ENCODE peak calls at places on chromosomes 2 and 18, in seven cellular contexts. J is CD8-positive, alpha-beta T cell; H is left kidney; X is activated CD8-positive, alpha-beta T cell treated with anti-CD3 and anti-CD28 coated beads for 36 hours; L is H7; A is activated gamma-delta T cell treated with Interleukin-2 at 50 U/mL for 16 hours; W is bronchial epithelial cell. P is an unnamed sample.

GRCh38 chr2:59019551-59020164 is 778.5 kb upstream of the FANCL start:
- DNase-seq in L (no peak), A (no peak), H (no peak), X (no peak), W (no peak), J (no peak), P (no peak)

GRCh38 chr2:177869209-177869608 is 203.4 kb downstream of the PDE11A start:
- DNase-seq in J (no peak), X (no peak), H (no peak), L (no peak), W (no peak), A (no peak), P (no peak)

GRCh38 chr2:166112193-166112605 is 15.6 kb downstream of the SCN1A start:
- DNase-seq in X (no peak), L (no peak), H (no peak), W (peak), A (no peak), J (no peak), P (no peak)

GRCh38 chr2:29495536-29495935 is 380.3 kb downstream of the CLIP4 start:
- DNase-seq in L (no peak), A (no peak), H (no peak), J (no peak), X (no peak), W (peak), P (no peak)

GRCh38 chr2:233706720-233707119 is 6.0 kb upstream of the UGT1A5 start:
- DNase-seq in W (peak), X (no peak), H (no peak), L (no peak), J (no peak), A (no peak), P (peak)

GRCh38 chr2:65056215-65056989 is at the start of gene CEP68:
- DNase-seq in A (peak), J (peak), H (peak), X (peak), L (peak), W (peak), P (peak)

GRCh38 chr2:3503046-3503445 is 16.3 kb downstream of the ADI1 start:
- DNase-seq in W (no peak), A (no peak), H (no peak), J (no peak), X (no peak), L (no peak), P (no peak)

GRCh38 chr18:41073372-41073954 is 881.6 kb upstream of the PIK3C3 start:
- DNase-seq in J (no peak), L (no peak), W (peak), X (no peak), A (no peak), H (no peak), P (peak)

GRCh38 chr2:5689790-5690189 is 2.4 kb upstream of the SOX11 start:
- DNase-seq in A (no peak), H (no peak), J (no peak), W (no peak), X (no peak), L (no peak), P (no peak)

GRCh38 chr18:11025270-11025669 is 124.1 kb downstream of the PIEZO2 start:
- DNase-seq in A (no peak), X (no peak), H (no peak), L (no peak), W (no peak), J (no peak), P (no peak)

GRCh38 chr2:105380432-105381118 is 18.3 kb downstream of the FHL2 start:
- DNase-seq in W (no peak), X (no peak), J (no peak), L (no peak), H (no peak), A (no peak), P (no peak)

GRCh38 chr2:220044383-220044782 is 417.0 kb downstream of the SLC4A3 start:
- DNase-seq in X (no peak), H (no peak), L (peak), W (no peak), J (no peak), A (no peak), P (no peak)

GRCh38 chr18:63427566-63427965 is 5.3 kb upstream of the VPS4B start:
- DNase-seq in H (no peak), J (no peak), L (no peak), X (peak), W (peak), A (no peak), P (peak)

GRCh38 chr18:35387367-35387685 is 10.2 kb upstream of the ZNF396 start:
- DNase-seq in A (no peak), H (no peak), W (peak), J (no peak), L (no peak), X (no peak), P (no peak)

GRCh38 chr2:68295523-68295922 is 24.2 kb downstream of the CNRIP1 start:
- DNase-seq in A (no peak), H (no peak), X (no peak), J (no peak), L (no peak), W (no peak), P (no peak)

GRCh38 chr18:31278609-31279071 is 39.3 kb upstream of the DSG1 start:
- DNase-seq in J (no peak), W (no peak), A (no peak), L (no peak), X (no peak), H (no peak), P (no peak)

GRCh38 chr2:85589982-85590791 is 5.4 kb upstream of the RNF181 start:
- DNase-seq in L (no peak), J (no peak), X (no peak), H (no peak), W (peak), A (no peak), P (peak)

GRCh38 chr2:70433315-70433714 is 120.3 kb downstream of the TGFA start:
- DNase-seq in X (no peak), A (no peak), J (no peak), H (no peak), W (no peak), L (no peak), P (no peak)

GRCh38 chr2:133886735-133887675 is 318.7 kb upstream of the NCKAP5 start:
- DNase-seq in J (peak), X (peak), H (peak), L (peak), A (peak), W (peak), P (peak)

GRCh38 chr18:28526196-28526595 is 349.3 kb upstream of the CDH2 start:
- DNase-seq in X (no peak), H (no peak), L (no peak), A (no peak), J (no peak), W (no peak), P (no peak)

GRCh38 chr18:48913201-48913600 is 37.6 kb downstream of the SMAD7 start:
- DNase-seq in X (peak), J (peak), W (no peak), H (no peak), L (no peak), A (peak), P (no peak)

GRCh38 chr2:128260239-128261138 is 58.2 kb downstream of the HS6ST1 start:
- DNase-seq in L (peak), J (peak), A (no peak), W (peak), X (no peak), H (peak), P (no peak)

GRCh38 chr2:235573331-235574221 is 79.7 kb downstream of the AGAP1 start:
- DNase-seq in L (no peak), W (no peak), A (no peak), J (no peak), X (no peak), H (peak), P (peak)

GRCh38 chr2:96831679-96832078 is 12.1 kb downstream of the ANKRD23 start:
- DNase-seq in J (no peak), X (no peak), H (peak), A (no peak), W (no peak), L (peak), P (no peak)

GRCh38 chr18:70288171-70288850 is 534 bp upstream of the SOCS6 start:
- DNase-seq in J (no peak), X (no peak), W (no peak), A (no peak), H (peak), L (peak), P (no peak)

GRCh38 chr2:220259656-220260055 is 632.2 kb downstream of the SLC4A3 start:
- DNase-seq in L (no peak), J (no peak), X (no peak), W (no peak), A (no peak), H (no peak), P (no peak)

GRCh38 chr2:66173635-66174034 is 261.3 kb upstream of the MEIS1 start:
- DNase-seq in X (no peak), W (no peak), H (no peak), L (no peak), A (no peak), J (no peak), P (no peak)

GRCh38 chr2:228039752-228040534 is 141.5 kb downstream of the SPHKAP start:
- DNase-seq in J (no peak), W (peak), A (no peak), X (no peak), L (peak), H (peak), P (peak)

GRCh38 chr2:27776097-27776496 is 4.6 kb downstream of the MRPL33 start:
- DNase-seq in W (no peak), H (no peak), A (no peak), L (no peak), X (no peak), J (no peak), P (peak)

P was measured in renal cortical epithelial cell.